ENCODE peak calls at places on chromosomes 7 and 10, in seven cellular contexts. One of them, this sample, is unnamed.

GRCh38 chr10:93566435-93567276 is at the start of gene FFAR4:
- DNase-seq in spleen: no peak
- DNase-seq in HEK293T: no peak
- DNase-seq in NCI-H2029: peak
- DNase-seq in cardiac muscle cell: peak
- DNase-seq in stimulated activated CD8-positive, alpha-beta memory T cell treated with anti-CD3 and anti-CD28 coated beads, Interleukin-2, amount 100 ng/mL, for 48 hours: no peak
- DNase-seq in left ventricle myocardium inferior: peak
- DNase-seq in this sample: no peak

GRCh38 chr7:5652829-5653228 is 128.6 kb downstream of the RNF216 start:
- DNase-seq in stimulated activated CD8-positive, alpha-beta memory T cell treated with anti-CD3 and anti-CD28 coated beads, Interleukin-2, amount 100 ng/mL, for 48 hours: no peak
- DNase-seq in NCI-H2029: no peak
- DNase-seq in spleen: no peak
- DNase-seq in HEK293T: no peak
- DNase-seq in left ventricle myocardium inferior: no peak
- DNase-seq in cardiac muscle cell: no peak
- DNase-seq in this sample: no peak

GRCh38 chr7:55055479-55055878 is 36.7 kb downstream of the EGFR start:
- DNase-seq in NCI-H2029: no peak
- DNase-seq in cardiac muscle cell: peak
- DNase-seq in spleen: no peak
- DNase-seq in HEK293T: no peak
- DNase-seq in left ventricle myocardium inferior: no peak
- DNase-seq in stimulated activated CD8-positive, alpha-beta memory T cell treated with anti-CD3 and anti-CD28 coated beads, Interleukin-2, amount 100 ng/mL, for 48 hours: no peak
- DNase-seq in this sample: no peak

GRCh38 chr7:130365511-130366441 is 14.5 kb upstream of the CPA1 start:
- DNase-seq in HEK293T: no peak
- DNase-seq in spleen: peak
- DNase-seq in NCI-H2029: peak
- DNase-seq in stimulated activated CD8-positive, alpha-beta memory T cell treated with anti-CD3 and anti-CD28 coated beads, Interleukin-2, amount 100 ng/mL, for 48 hours: no peak
- DNase-seq in cardiac muscle cell: peak
- DNase-seq in left ventricle myocardium inferior: no peak
- DNase-seq in this sample: no peak

GRCh38 chr10:126387931-126388911 is at the start of gene ADAM12:
- DNase-seq in stimulated activated CD8-positive, alpha-beta memory T cell treated with anti-CD3 and anti-CD28 coated beads, Interleukin-2, amount 100 ng/mL, for 48 hours: no peak
- DNase-seq in HEK293T: no peak
- DNase-seq in spleen: no peak
- DNase-seq in NCI-H2029: no peak
- DNase-seq in cardiac muscle cell: peak
- DNase-seq in left ventricle myocardium inferior: peak
- DNase-seq in this sample: no peak

GRCh38 chr7:138527746-138528223 is 67.7 kb downstream of the TRIM24 start:
- DNase-seq in stimulated activated CD8-positive, alpha-beta memory T cell treated with anti-CD3 and anti-CD28 coated beads, Interleukin-2, amount 100 ng/mL, for 48 hours: no peak
- DNase-seq in HEK293T: no peak
- DNase-seq in NCI-H2029: no peak
- DNase-seq in cardiac muscle cell: peak
- DNase-seq in spleen: no peak
- DNase-seq in left ventricle myocardium inferior: no peak
- DNase-seq in this sample: no peak

GRCh38 chr10:78650122-78650521 is 418.6 kb upstream of the ZMIZ1 start:
- DNase-seq in stimulated activated CD8-positive, alpha-beta memory T cell treated with anti-CD3 and anti-CD28 coated beads, Interleukin-2, amount 100 ng/mL, for 48 hours: no peak
- DNase-seq in HEK293T: no peak
- DNase-seq in left ventricle myocardium inferior: no peak
- DNase-seq in spleen: no peak
- DNase-seq in NCI-H2029: no peak
- DNase-seq in cardiac muscle cell: no peak
- DNase-seq in this sample: no peak

GRCh38 chr7:69967152-69967591 is 368.9 kb downstream of the AUTS2 start:
- DNase-seq in stimulated activated CD8-positive, alpha-beta memory T cell treated with anti-CD3 and anti-CD28 coated beads, Interleukin-2, amount 100 ng/mL, for 48 hours: no peak
- DNase-seq in NCI-H2029: no peak
- DNase-seq in HEK293T: no peak
- DNase-seq in spleen: no peak
- DNase-seq in cardiac muscle cell: peak
- DNase-seq in left ventricle myocardium inferior: peak
- DNase-seq in this sample: no peak

GRCh38 chr7:30166155-30166840 is 31.5 kb downstream of the MTURN start:
- DNase-seq in HEK293T: no peak
- DNase-seq in stimulated activated CD8-positive, alpha-beta memory T cell treated with anti-CD3 and anti-CD28 coated beads, Interleukin-2, amount 100 ng/mL, for 48 hours: no peak
- DNase-seq in spleen: no peak
- DNase-seq in cardiac muscle cell: no peak
- DNase-seq in left ventricle myocardium inferior: no peak
- DNase-seq in NCI-H2029: no peak
- DNase-seq in this sample: no peak

GRCh38 chr10:45001382-45002148 is 842 bp downstream of the ZNF22 start:
- DNase-seq in spleen: peak
- DNase-seq in NCI-H2029: peak
- DNase-seq in HEK293T: peak
- DNase-seq in stimulated activated CD8-positive, alpha-beta memory T cell treated with anti-CD3 and anti-CD28 coated beads, Interleukin-2, amount 100 ng/mL, for 48 hours: peak
- DNase-seq in cardiac muscle cell: peak
- DNase-seq in left ventricle myocardium inferior: peak
- DNase-seq in this sample: no peak

GRCh38 chr10:14102056-14102455 is 228.7 kb downstream of the FRMD4A start:
- DNase-seq in left ventricle myocardium inferior: no peak
- DNase-seq in stimulated activated CD8-positive, alpha-beta memory T cell treated with anti-CD3 and anti-CD28 coated beads, Interleukin-2, amount 100 ng/mL, for 48 hours: no peak
- DNase-seq in cardiac muscle cell: peak
- DNase-seq in NCI-H2029: no peak
- DNase-seq in spleen: no peak
- DNase-seq in HEK293T: no peak
- DNase-seq in this sample: no peak

GRCh38 chr10:89079991-89080390 is 89.4 kb downstream of the FAS start:
- DNase-seq in spleen: no peak
- DNase-seq in NCI-H2029: no peak
- DNase-seq in HEK293T: no peak
- DNase-seq in stimulated activated CD8-positive, alpha-beta memory T cell treated with anti-CD3 and anti-CD28 coated beads, Interleukin-2, amount 100 ng/mL, for 48 hours: no peak
- DNase-seq in cardiac muscle cell: no peak
- DNase-seq in left ventricle myocardium inferior: no peak
- DNase-seq in this sample: no peak

GRCh38 chr10:49700997-49701396 is 21.5 kb downstream of the C10orf53 start:
- DNase-seq in NCI-H2029: peak
- DNase-seq in spleen: no peak
- DNase-seq in cardiac muscle cell: no peak
- DNase-seq in left ventricle myocardium inferior: no peak
- DNase-seq in stimulated activated CD8-positive, alpha-beta memory T cell treated with anti-CD3 and anti-CD28 coated beads, Interleukin-2, amount 100 ng/mL, for 48 hours: no peak
- DNase-seq in HEK293T: peak
- DNase-seq in this sample: no peak

GRCh38 chr7:16923019-16923418 is 41.2 kb upstream of the AGR3 start:
- DNase-seq in HEK293T: no peak
- DNase-seq in stimulated activated CD8-positive, alpha-beta memory T cell treated with anti-CD3 and anti-CD28 coated beads, Interleukin-2, amount 100 ng/mL, for 48 hours: no peak
- DNase-seq in left ventricle myocardium inferior: no peak
- DNase-seq in cardiac muscle cell: no peak
- DNase-seq in spleen: no peak
- DNase-seq in NCI-H2029: no peak
- DNase-seq in this sample: no peak

GRCh38 chr10:72088879-72089585 is 681 bp upstream of the SPOCK2 start:
- DNase-seq in HEK293T: no peak
- DNase-seq in stimulated activated CD8-positive, alpha-beta memory T cell treated with anti-CD3 and anti-CD28 coated beads, Interleukin-2, amount 100 ng/mL, for 48 hours: no peak
- DNase-seq in left ventricle myocardium inferior: peak
- DNase-seq in cardiac muscle cell: peak
- DNase-seq in spleen: peak
- DNase-seq in NCI-H2029: no peak
- DNase-seq in this sample: no peak

GRCh38 chr10:77191324-77192049 is 446.1 kb downstream of the KCNMA1 start:
- DNase-seq in HEK293T: no peak
- DNase-seq in stimulated activated CD8-positive, alpha-beta memory T cell treated with anti-CD3 and anti-CD28 coated beads, Interleukin-2, amount 100 ng/mL, for 48 hours: no peak
- DNase-seq in cardiac muscle cell: no peak
- DNase-seq in spleen: no peak
- DNase-seq in NCI-H2029: no peak
- DNase-seq in left ventricle myocardium inferior: no peak
- DNase-seq in this sample: no peak

GRCh38 chr7:92910076-92910475 is 73.7 kb upstream of the CDK6 start:
- DNase-seq in NCI-H2029: no peak
- DNase-seq in HEK293T: no peak
- DNase-seq in left ventricle myocardium inferior: no peak
- DNase-seq in spleen: no peak
- DNase-seq in cardiac muscle cell: no peak
- DNase-seq in stimulated activated CD8-positive, alpha-beta memory T cell treated with anti-CD3 and anti-CD28 coated beads, Interleukin-2, amount 100 ng/mL, for 48 hours: no peak
- DNase-seq in this sample: no peak

GRCh38 chr7:130758429-130759056 is 24.5 kb upstream of the KLF14 start:
- DNase-seq in NCI-H2029: peak
- DNase-seq in cardiac muscle cell: peak
- DNase-seq in spleen: no peak
- DNase-seq in HEK293T: peak
- DNase-seq in left ventricle myocardium inferior: no peak
- DNase-seq in stimulated activated CD8-positive, alpha-beta memory T cell treated with anti-CD3 and anti-CD28 coated beads, Interleukin-2, amount 100 ng/mL, for 48 hours: no peak
- DNase-seq in this sample: no peak

GRCh38 chr7:134009314-134010109 is 117.6 kb upstream of the LRGUK start:
- DNase-seq in HEK293T: no peak
- DNase-seq in cardiac muscle cell: no peak
- DNase-seq in stimulated activated CD8-positive, alpha-beta memory T cell treated with anti-CD3 and anti-CD28 coated beads, Interleukin-2, amount 100 ng/mL, for 48 hours: no peak
- DNase-seq in spleen: no peak
- DNase-seq in left ventricle myocardium inferior: no peak
- DNase-seq in NCI-H2029: no peak
- DNase-seq in this sample: no peak

GRCh38 chr10:80580811-80581468 is 43.2 kb downstream of the SH2D4B start:
- DNase-seq in cardiac muscle cell: no peak
- DNase-seq in stimulated activated CD8-positive, alpha-beta memory T cell treated with anti-CD3 and anti-CD28 coated beads, Interleukin-2, amount 100 ng/mL, for 48 hours: no peak
- DNase-seq in left ventricle myocardium inferior: no peak
- DNase-seq in spleen: no peak
- DNase-seq in HEK293T: no peak
- DNase-seq in NCI-H2029: peak
- DNase-seq in this sample: no peak

GRCh38 chr10:84054743-84055142 is 84.6 kb upstream of the GHITM start:
- DNase-seq in NCI-H2029: peak
- DNase-seq in HEK293T: no peak
- DNase-seq in left ventricle myocardium inferior: no peak
- DNase-seq in stimulated activated CD8-positive, alpha-beta memory T cell treated with anti-CD3 and anti-CD28 coated beads, Interleukin-2, amount 100 ng/mL, for 48 hours: no peak
- DNase-seq in cardiac muscle cell: no peak
- DNase-seq in spleen: no peak
- DNase-seq in this sample: no peak

GRCh38 chr10:23755557-23755956 is 316.7 kb downstream of the OTUD1 start:
- DNase-seq in left ventricle myocardium inferior: no peak
- DNase-seq in NCI-H2029: no peak
- DNase-seq in spleen: no peak
- DNase-seq in HEK293T: no peak
- DNase-seq in cardiac muscle cell: no peak
- DNase-seq in stimulated activated CD8-positive, alpha-beta memory T cell treated with anti-CD3 and anti-CD28 coated beads, Interleukin-2, amount 100 ng/mL, for 48 hours: no peak
- DNase-seq in this sample: no peak

GRCh38 chr10:16030562-16030961 is 170.3 kb upstream of the MINDY3 start:
- DNase-seq in cardiac muscle cell: no peak
- DNase-seq in stimulated activated CD8-positive, alpha-beta memory T cell treated with anti-CD3 and anti-CD28 coated beads, Interleukin-2, amount 100 ng/mL, for 48 hours: no peak
- DNase-seq in left ventricle myocardium inferior: no peak
- DNase-seq in NCI-H2029: no peak
- DNase-seq in HEK293T: no peak
- DNase-seq in spleen: no peak
- DNase-seq in this sample: no peak

GRCh38 chr10:12179616-12180015 is 16.1 kb downstream of the NUDT5 start:
- DNase-seq in NCI-H2029: no peak
- DNase-seq in left ventricle myocardium inferior: no peak
- DNase-seq in spleen: no peak
- DNase-seq in stimulated activated CD8-positive, alpha-beta memory T cell treated with anti-CD3 and anti-CD28 coated beads, Interleukin-2, amount 100 ng/mL, for 48 hours: no peak
- DNase-seq in cardiac muscle cell: no peak
- DNase-seq in HEK293T: no peak
- DNase-seq in this sample: no peak

GRCh38 chr7:129807863-129808262 is 144.9 kb downstream of the UBE2H start:
- DNase-seq in stimulated activated CD8-positive, alpha-beta memory T cell treated with anti-CD3 and anti-CD28 coated beads, Interleukin-2, amount 100 ng/mL, for 48 hours: no peak
- DNase-seq in cardiac muscle cell: no peak
- DNase-seq in NCI-H2029: no peak
- DNase-seq in left ventricle myocardium inferior: no peak
- DNase-seq in spleen: peak
- DNase-seq in HEK293T: no peak
- DNase-seq in this sample: no peak

GRCh38 chr7:156780724-156781455 is 112.1 kb downstream of the LMBR1 start:
- DNase-seq in stimulated activated CD8-positive, alpha-beta memory T cell treated with anti-CD3 and anti-CD28 coated beads, Interleukin-2, amount 100 ng/mL, for 48 hours: no peak
- DNase-seq in spleen: no peak
- DNase-seq in NCI-H2029: no peak
- DNase-seq in cardiac muscle cell: no peak
- DNase-seq in HEK293T: no peak
- DNase-seq in left ventricle myocardium inferior: no peak
- DNase-seq in this sample: no peak

GRCh38 chr7:88291401-88292173 is 15.1 kb downstream of the STEAP4 start:
- DNase-seq in HEK293T: no peak
- DNase-seq in NCI-H2029: peak
- DNase-seq in stimulated activated CD8-positive, alpha-beta memory T cell treated with anti-CD3 and anti-CD28 coated beads, Interleukin-2, amount 100 ng/mL, for 48 hours: no peak
- DNase-seq in spleen: no peak
- DNase-seq in cardiac muscle cell: peak
- DNase-seq in left ventricle myocardium inferior: no peak
- DNase-seq in this sample: no peak

GRCh38 chr7:139995034-139995915 is 67.5 kb downstream of the PARP12 start:
- DNase-seq in HEK293T: no peak
- DNase-seq in stimulated activated CD8-positive, alpha-beta memory T cell treated with anti-CD3 and anti-CD28 coated beads, Interleukin-2, amount 100 ng/mL, for 48 hours: no peak
- DNase-seq in spleen: peak
- DNase-seq in cardiac muscle cell: peak
- DNase-seq in NCI-H2029: no peak
- DNase-seq in left ventricle myocardium inferior: peak
- DNase-seq in this sample: no peak

GRCh38 chr10:3887885-3888476 is 103.0 kb upstream of the KLF6 start:
- DNase-seq in cardiac muscle cell: peak
- DNase-seq in spleen: no peak
- DNase-seq in stimulated activated CD8-positive, alpha-beta memory T cell treated with anti-CD3 and anti-CD28 coated beads, Interleukin-2, amount 100 ng/mL, for 48 hours: no peak
- DNase-seq in NCI-H2029: no peak
- DNase-seq in HEK293T: no peak
- DNase-seq in left ventricle myocardium inferior: no peak
- DNase-seq in this sample: no peak

GRCh38 chr10:22713853-22714523 is 390 bp downstream of the PIP4K2A start:
- DNase-seq in stimulated activated CD8-positive, alpha-beta memory T cell treated with anti-CD3 and anti-CD28 coated beads, Interleukin-2, amount 100 ng/mL, for 48 hours: peak
- DNase-seq in NCI-H2029: no peak
- DNase-seq in left ventricle myocardium inferior: peak
- DNase-seq in cardiac muscle cell: peak
- DNase-seq in HEK293T: no peak
- DNase-seq in spleen: peak
- DNase-seq in this sample: no peak

GRCh38 chr10:82089327-82089726 is 214.3 kb downstream of the NRG3 start:
- DNase-seq in stimulated activated CD8-positive, alpha-beta memory T cell treated with anti-CD3 and anti-CD28 coated beads, Interleukin-2, amount 100 ng/mL, for 48 hours: no peak
- DNase-seq in cardiac muscle cell: no peak
- DNase-seq in left ventricle myocardium inferior: no peak
- DNase-seq in spleen: no peak
- DNase-seq in HEK293T: no peak
- DNase-seq in NCI-H2029: no peak
- DNase-seq in this sample: no peak

GRCh38 chr7:52309631-52310030 is 725.8 kb upstream of the POM121L12 start:
- DNase-seq in stimulated activated CD8-positive, alpha-beta memory T cell treated with anti-CD3 and anti-CD28 coated beads, Interleukin-2, amount 100 ng/mL, for 48 hours: no peak
- DNase-seq in NCI-H2029: no peak
- DNase-seq in left ventricle myocardium inferior: no peak
- DNase-seq in cardiac muscle cell: no peak
- DNase-seq in spleen: no peak
- DNase-seq in HEK293T: no peak
- DNase-seq in this sample: no peak

GRCh38 chr7:149147072-149147729 is at the start of gene ZNF398:
- DNase-seq in HEK293T: peak
- DNase-seq in spleen: peak
- DNase-seq in left ventricle myocardium inferior: peak
- DNase-seq in cardiac muscle cell: peak
- DNase-seq in NCI-H2029: peak
- DNase-seq in stimulated activated CD8-positive, alpha-beta memory T cell treated with anti-CD3 and anti-CD28 coated beads, Interleukin-2, amount 100 ng/mL, for 48 hours: peak
- DNase-seq in this sample: peak

GRCh38 chr7:159027091-159027802 is 117.4 kb downstream of the VIPR2 start:
- DNase-seq in NCI-H2029: no peak
- DNase-seq in cardiac muscle cell: no peak
- DNase-seq in stimulated activated CD8-positive, alpha-beta memory T cell treated with anti-CD3 and anti-CD28 coated beads, Interleukin-2, amount 100 ng/mL, for 48 hours: no peak
- DNase-seq in left ventricle myocardium inferior: no peak
- DNase-seq in spleen: no peak
- DNase-seq in HEK293T: no peak
- DNase-seq in this sample: no peak

GRCh38 chr10:3091346-3091787 is 24.0 kb downstream of the PFKP start:
- DNase-seq in left ventricle myocardium inferior: no peak
- DNase-seq in spleen: no peak
- DNase-seq in stimulated activated CD8-positive, alpha-beta memory T cell treated with anti-CD3 and anti-CD28 coated beads, Interleukin-2, amount 100 ng/mL, for 48 hours: no peak
- DNase-seq in HEK293T: no peak
- DNase-seq in cardiac muscle cell: peak
- DNase-seq in NCI-H2029: no peak
- DNase-seq in this sample: no peak

This sample was measured in HAP-1.